ENCODE peak calls at places on chromosomes 4 and X, in ten cellular contexts. H is ELR, E is NCI-H510A treated with DMSO at 0.1 percent for 48 hours, T is fibroblast of gingiva, N is astrocyte of the spinal cord, D is NCI-H226, P is posterior cingulate gyrus, F is NCI-H1092 treated with DMSO at 0.1 percent for 48 hours, Z is dermis microvascular lymphatic vessel endothelial cell, J is AG20443. U is an unnamed sample.

GRCh38 chrX:148540114-148540513 is 39.7 kb downstream of the AFF2 start:
- DNase-seq in H (no peak), E (no peak), T (no peak), N (no peak), D (no peak), P (no peak), F (no peak), Z (no peak), J (no peak), U (no peak)

GRCh38 chr4:168854216-168854921 is 155.7 kb downstream of the CBR4 start:
- DNase-seq in H (no peak), E (no peak), T (peak), N (no peak), D (no peak), P (no peak), F (no peak), Z (no peak), J (peak), U (no peak)

GRCh38 chr4:1194028-1194900 is 21.9 kb upstream of the SPON2 start:
- DNase-seq in H (no peak), E (no peak), T (peak), N (peak), D (no peak), P (peak), F (peak), Z (peak), J (peak), U (peak)

GRCh38 chr4:41722171-41722570 is 26.4 kb downstream of the PHOX2B start:
- DNase-seq in H (peak), E (no peak), T (no peak), N (no peak), D (no peak), P (no peak), F (no peak), Z (no peak), J (no peak), U (no peak)

GRCh38 chr4:101774807-101775206 is 15.7 kb upstream of the BANK1 start:
- DNase-seq in H (no peak), E (no peak), T (peak), N (peak), D (peak), P (no peak), F (no peak), Z (no peak), J (peak), U (no peak)

GRCh38 chrX:153573999-153574398 is 24.9 kb downstream of the CCNQ start:
- DNase-seq in H (no peak), E (no peak), T (no peak), N (no peak), D (no peak), P (no peak), F (no peak), Z (no peak), J (no peak), U (no peak)

GRCh38 chr4:85952518-85952917 is 407.3 kb downstream of the MAPK10 start:
- DNase-seq in H (peak), E (no peak), T (peak), N (peak), D (peak), P (no peak), F (no peak), Z (peak), J (no peak), U (no peak)

GRCh38 chr4:83556836-83557235 is 20.9 kb downstream of the GPAT3 start:
- DNase-seq in H (no peak), E (no peak), T (no peak), N (no peak), D (no peak), P (no peak), F (no peak), Z (no peak), J (no peak), U (no peak)

GRCh38 chr4:119795986-119796578 is 167.5 kb upstream of the PDE5A start:
- DNase-seq in H (no peak), E (no peak), T (peak), N (no peak), D (no peak), P (no peak), F (no peak), Z (no peak), J (no peak), U (no peak)